ENCODE peak calls at places on chromosomes 1 and 21, in seven cellular contexts. S is IMR-90, N is right atrium auricular region, H is heart left ventricle, E is DND-41, X is ovary, A is GM23248. F is an unnamed sample.

GRCh38 chr1:179036844-179037465 is 11.3 kb downstream of the FAM20B start:
- DNase-seq in N (no peak), X (no peak), S (peak; percentile 42), A (peak; percentile 72), E (no peak), H (no peak), F (no peak)

GRCh38 chr1:33334081-33334552 is 13.2 kb upstream of the A3GALT2 start:
- DNase-seq in N (peak; percentile 95), S (no peak), E (no peak), X (no peak), A (peak; percentile 90), H (peak; percentile 59), F (no peak)

GRCh38 chr1:109385417-109385816 is 12.3 kb downstream of the SORT1 start:
- DNase-seq in N (no peak), H (peak; percentile 59), E (no peak), X (no peak), A (no peak), S (no peak), F (no peak)

GRCh38 chr1:156050376-156050775 is 3.2 kb downstream of the UBQLN4 start:
- DNase-seq in X (no peak), H (peak; percentile 58), N (no peak), A (peak; percentile 15), E (no peak), S (no peak), F (no peak)

GRCh38 chr1:217919683-217920502 is 288.7 kb downstream of the SPATA17 start:
- DNase-seq in N (no peak), E (no peak), X (no peak), H (no peak), S (no peak), A (peak; percentile 25), F (no peak)

GRCh38 chr1:44616991-44617702 is 57.1 kb downstream of the TMEM53 start:
- DNase-seq in X (no peak), H (no peak), A (peak; percentile 92), N (no peak), S (peak; percentile 34), E (no peak), F (no peak)

GRCh38 chr1:154846921-154847442 is 23.1 kb downstream of the KCNN3 start:
- DNase-seq in N (no peak), X (no peak), S (no peak), A (no peak), E (no peak), H (no peak), F (no peak)

GRCh38 chr21:43906585-43907370 is 41.8 kb downstream of the AGPAT3 start:
- DNase-seq in S (no peak), E (no peak), A (no peak), H (no peak), X (no peak), N (no peak), F (no peak)

GRCh38 chr1:63724375-63724774 is 49.4 kb upstream of the ROR1 start:
- DNase-seq in S (no peak), A (no peak), X (no peak), H (no peak), E (no peak), N (no peak), F (no peak)

GRCh38 chr1:6519935-6520621 is 28.6 kb upstream of the PLEKHG5 start:
- DNase-seq in S (peak; percentile 80), X (peak; percentile 73), H (no peak), N (no peak), A (peak; percentile 91), E (no peak), F (peak; percentile 84)
- H3K27ac ChIP-seq in S (no peak overlapping the region), X (no peak overlapping the region), H (no peak overlapping the region), N (no peak overlapping the region), A (peak overlapping the region; percentile 41), E (no peak overlapping the region), F (no peak overlapping the region)

DNA sequence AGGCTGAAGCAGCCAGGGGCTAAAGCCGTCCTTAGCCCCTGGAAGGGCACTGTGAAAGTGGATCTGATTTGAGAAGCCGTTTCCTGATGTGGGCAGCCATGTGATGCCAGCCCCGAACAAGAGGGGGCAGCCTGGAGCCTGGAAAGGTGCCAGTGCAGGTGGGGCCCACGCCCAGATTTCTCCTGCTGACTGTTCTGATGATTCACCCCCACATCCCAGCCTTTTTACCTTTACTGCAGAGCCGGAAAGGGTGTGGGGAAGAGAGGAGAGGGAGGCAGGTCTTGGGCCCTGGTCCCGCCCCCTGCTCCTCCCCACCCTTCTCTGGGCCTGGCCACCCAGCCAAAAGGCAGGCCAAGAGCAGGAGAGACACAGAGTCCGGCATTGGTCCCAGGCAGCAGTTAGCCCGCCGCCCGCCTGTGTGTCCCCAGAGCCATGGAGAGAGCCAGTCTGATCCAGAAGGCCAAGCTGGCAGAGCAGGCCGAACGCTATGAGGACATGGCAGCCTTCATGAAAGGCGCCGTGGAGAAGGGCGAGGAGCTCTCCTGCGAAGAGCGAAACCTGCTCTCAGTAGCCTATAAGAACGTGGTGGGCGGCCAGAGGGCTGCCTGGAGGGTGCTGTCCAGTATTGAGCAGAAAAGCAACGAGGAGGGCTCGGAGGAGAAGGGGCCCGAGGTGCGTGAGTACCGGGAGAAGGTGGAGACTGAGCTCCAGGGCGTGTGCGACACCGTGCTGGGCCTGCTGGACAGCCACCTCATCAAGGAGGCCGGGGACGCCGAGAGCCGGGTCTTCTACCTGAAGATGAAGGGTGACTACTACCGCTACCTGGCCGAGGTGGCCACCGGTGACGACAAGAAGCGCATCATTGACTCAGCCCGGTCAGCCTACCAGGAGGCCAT is at the start of gene SFN:
- DNase-seq in X (no peak), E (peak; percentile 45), A (no peak), H (no peak), S (no peak), N (no peak), F (no peak)
- H3K4me3 ChIP-seq in X (peak within 1 kb of the TSS; percentile 45), E (no peak within 1 kb of the TSS), A (peak within 1 kb of the TSS; percentile 80), H (peak within 1 kb of the TSS; percentile 66), S (no peak within 1 kb of the TSS), N (peak within 1 kb of the TSS; percentile 50), F (no peak within 1 kb of the TSS)

GRCh38 chr1:12618661-12619395 is 818 bp upstream of the DHRS3 start:
- DNase-seq in H (peak; percentile 85), X (peak; percentile 72), A (peak; percentile 93), S (peak; percentile 83), E (peak; percentile 74), N (peak; percentile 90), F (no peak)

GRCh38 chr1:12617901-12618660 is at the start of gene DHRS3:
- DNase-seq in E (peak; percentile 92), A (peak; percentile 82), N (peak; percentile 82), H (peak; percentile 85), S (peak; percentile 75), X (peak; percentile 76), F (no peak)

GRCh38 chr1:12615916-12616708 is 1.9 kb downstream of the DHRS3 start:
- DNase-seq in N (peak; percentile 86), H (peak; percentile 64), X (peak; percentile 61), A (peak; percentile 86), S (peak; percentile 62), E (peak; percentile 27), F (no peak)

GRCh38 chr1:12616709-12617373 is 1.2 kb downstream of the DHRS3 start:
- DNase-seq in X (no peak), E (peak; percentile 43), H (peak; percentile 40), S (no peak), A (peak; percentile 67), N (no peak), F (no peak)

GRCh38 chr1:12617511-12617900 is 504 bp downstream of the DHRS3 start:
- DNase-seq in H (no peak), A (no peak), E (no peak), X (no peak), S (no peak), N (no peak), F (no peak)
- H3K4me1 ChIP-seq in H (peaks cover 18% of the 10 kb centered on the region), A (peaks cover 25% of the 10 kb centered on the region), E (peaks cover 79% of the 10 kb centered on the region), X (peaks cover 11% of the 10 kb centered on the region), S (peaks cover 21% of the 10 kb centered on the region), N (peaks cover 69% of the 10 kb centered on the region), F (peaks cover 6% of the 10 kb centered on the region)

GRCh38 chr1:68175621-68176398 is 56.5 kb downstream of the WLS start:
- DNase-seq in S (peak; percentile 32), H (peak; percentile 33), E (no peak), A (no peak), N (no peak), X (no peak), F (no peak)
- H3K27ac ChIP-seq in S (peak overlapping the region; percentile 76), H (no peak overlapping the region), E (no peak overlapping the region), A (peak overlapping the region; percentile 69), N (peak overlapping the region; percentile 86), X (no peak overlapping the region), F (no peak overlapping the region)

GRCh38 chr1:39158330-39159086 is 46.0 kb upstream of the MACF1 start:
- DNase-seq in S (peak; percentile 74), A (no peak), X (no peak), H (no peak), E (no peak), N (no peak), F (no peak)
- H3K4me3 ChIP-seq in S (peak overlapping the region; percentile 34), A (no peak overlapping the region), X (no peak overlapping the region), H (no peak overlapping the region), E (no peak overlapping the region), N (no peak overlapping the region), F (peak overlapping the region; percentile 31)